ENCODE peak calls at places on chromosome 15, in nine cellular contexts. W is GM12865; N is NCI-H1436 treated with DMSO at 0.1 percent for 48 hours; D is B cell; F is naive thymus-derived CD8-positive, alpha-beta T cell; T is HS-5; J is ELF-1; B is ovary; U is left ventricle myocardium superior. E is an unnamed sample.

GRCh38 chr15:65096481-65097385 is 18.3 kb downstream of the UBAP1L start:
- DNase-seq in T (no peak), D (no peak), J (no peak), U (no peak), F (no peak), B (no peak), N (no peak), W (no peak), E (no peak)

GRCh38 chr15:77409259-77410156 is 10.4 kb downstream of the PEAK1 start:
- DNase-seq in B (no peak), N (no peak), W (peak), T (no peak), U (no peak), J (no peak), F (no peak), D (peak), E (no peak)

GRCh38 chr15:58243083-58243482 is 104.9 kb downstream of the AQP9 start:
- DNase-seq in U (no peak), W (no peak), N (peak), T (no peak), J (no peak), D (no peak), B (no peak), F (no peak), E (no peak)

GRCh38 chr15:48510976-48511375 is 134.5 kb downstream of the FBN1 start:
- DNase-seq in T (no peak), N (no peak), U (no peak), B (no peak), F (no peak), J (no peak), W (no peak), D (no peak), E (no peak)

GRCh38 chr15:99755692-99756409 is 22.6 kb upstream of the LYSMD4 start:
- DNase-seq in N (no peak), U (peak), W (peak), D (peak), J (peak), F (peak), T (peak), B (peak), E (peak)

GRCh38 chr15:34292591-34292990 is 45.0 kb downstream of the SLC12A6 start:
- DNase-seq in D (no peak), B (no peak), J (no peak), T (no peak), N (no peak), U (no peak), W (no peak), F (no peak), E (no peak)

GRCh38 chr15:39920510-39921273 is 626 bp upstream of the GPR176 start:
- DNase-seq in W (peak), B (peak), D (peak), F (peak), U (peak), N (peak), T (no peak), J (peak), E (peak)

GRCh38 chr15:70281811-70282307 is 184.1 kb upstream of the TLE3 start:
- DNase-seq in N (no peak), T (peak), B (peak), D (peak), U (no peak), J (no peak), F (no peak), W (peak), E (peak)

GRCh38 chr15:68187559-68187958 is 17.6 kb downstream of the CALML4 start:
- DNase-seq in F (no peak), U (peak), D (no peak), T (no peak), W (no peak), B (peak), N (no peak), J (no peak), E (peak)

GRCh38 chr15:58465866-58466517 is 34.2 kb downstream of the LIPC start:
- DNase-seq in U (no peak), T (no peak), J (no peak), B (no peak), F (no peak), W (peak), D (no peak), N (no peak), E (peak)

GRCh38 chr15:74202461-74203401 is at the start of gene STRA6:
- DNase-seq in U (no peak), D (no peak), J (peak), W (no peak), F (no peak), B (no peak), N (peak), T (no peak), E (no peak)

GRCh38 chr15:92810418-92811138 is 89.5 kb upstream of the CHD2 start:
- DNase-seq in J (peak), T (no peak), B (peak), W (peak), D (no peak), U (peak), F (no peak), N (peak), E (peak)

GRCh38 chr15:78540955-78541743 is 905 bp downstream of the PSMA4 start:
- DNase-seq in U (no peak), W (no peak), J (peak), T (no peak), B (no peak), D (no peak), N (no peak), F (no peak), E (peak)

GRCh38 chr15:52180196-52180835 is 10.9 kb downstream of the GNB5 start:
- DNase-seq in N (no peak), J (no peak), B (peak), F (peak), T (no peak), U (no peak), D (peak), W (peak), E (no peak)

GRCh38 chr15:39756806-39757522 is 25.7 kb downstream of the FSIP1 start:
- DNase-seq in T (peak), J (no peak), B (no peak), F (peak), U (no peak), W (peak), N (no peak), D (no peak), E (peak)

GRCh38 chr15:66844747-66845145 is 142.7 kb downstream of the SMAD6 start:
- DNase-seq in W (no peak), J (no peak), N (no peak), B (no peak), T (no peak), D (no peak), F (no peak), U (no peak), E (no peak)

GRCh38 chr15:39153718-39154117 is 427.2 kb upstream of the THBS1 start:
- DNase-seq in T (no peak), J (no peak), W (no peak), F (no peak), U (no peak), N (no peak), D (no peak), B (no peak), E (peak)

GRCh38 chr15:66782785-66783184 is 80.7 kb downstream of the SMAD6 start:
- DNase-seq in D (no peak), N (no peak), W (no peak), U (no peak), T (no peak), F (no peak), B (no peak), J (no peak), E (no peak)

GRCh38 chr15:78739996-78740903 is 71.0 kb downstream of the ADAMTS7 start:
- DNase-seq in F (peak), W (peak), N (no peak), U (peak), B (no peak), J (peak), T (no peak), D (no peak), E (peak)

GRCh38 chr15:98169551-98169950 is 209.0 kb downstream of the ARRDC4 start:
- DNase-seq in N (no peak), F (no peak), T (no peak), D (no peak), J (no peak), W (no peak), B (no peak), U (no peak), E (no peak)

GRCh38 chr15:90022345-90022744 is 21.2 kb downstream of the ZNF710 start:
- DNase-seq in T (no peak), D (no peak), B (no peak), U (no peak), F (no peak), W (no peak), J (no peak), N (no peak), E (no peak)

GRCh38 chr15:84749111-84749991 is 959 bp downstream of the ZNF592 start:
- DNase-seq in B (peak), F (peak), U (peak), N (no peak), J (peak), T (no peak), W (peak), D (peak), E (no peak)

GRCh38 chr15:58467722-58468436 is 36.1 kb downstream of the LIPC start:
- DNase-seq in D (no peak), J (no peak), W (no peak), B (peak), F (no peak), T (no peak), U (no peak), N (no peak), E (no peak)

GRCh38 chr15:32033186-32033890 is 3.0 kb downstream of the CHRNA7 start:
- DNase-seq in N (no peak), D (no peak), W (no peak), J (no peak), T (no peak), B (no peak), F (no peak), U (no peak), E (no peak)

GRCh38 chr15:31328425-31328998 is 1.9 kb downstream of the KLF13 start:
- DNase-seq in W (peak), D (peak), F (peak), U (no peak), T (no peak), N (no peak), J (peak), B (no peak), E (peak)

E was measured in IMR-90.